ENCODE peak calls at places on chromosome 21, in seven cellular contexts. X is mesothelial cell of epicardium; T is T47D; P is HCT116; Z is GM20000; C is C1 segment of cervical spinal cord; V is activated CD4-positive, CD25-positive, alpha-beta regulatory T cell treated with anti-CD3 and anti-CD28 coated beads, Interleukin-2, amount 50 U/mL, for 72 hours. G is an unnamed sample.

GRCh38 chr21:28253378-28253777 is 739.3 kb downstream of the LTN1 start:
- DNase-seq in X (no peak), T (no peak), P (no peak), Z (no peak), C (no peak), V (no peak), G (no peak)

GRCh38 chr21:44695176-44695575 is 1.8 kb upstream of the KRTAP10-12 start:
- DNase-seq in X (peak), T (no peak), P (no peak), Z (no peak), C (no peak), V (no peak), G (no peak)

GRCh38 chr21:21851657-21852056 is 853.4 kb downstream of the NCAM2 start:
- DNase-seq in X (no peak), T (no peak), P (no peak), Z (no peak), C (no peak), V (no peak), G (no peak)

GRCh38 chr21:29403291-29403690 is 104.6 kb downstream of the BACH1 start:
- DNase-seq in X (no peak), T (no peak), P (no peak), Z (no peak), C (no peak), V (no peak), G (no peak)

GRCh38 chr21:27225142-27225541 is 258.3 kb upstream of the ADAMTS5 start:
- DNase-seq in X (no peak), T (no peak), P (no peak), Z (no peak), C (no peak), V (no peak), G (no peak)

GRCh38 chr21:42583992-42584641 is 69.3 kb upstream of the PDE9A start:
- DNase-seq in X (no peak), T (no peak), P (no peak), Z (no peak), C (no peak), V (no peak), G (no peak)

GRCh38 chr21:28742527-28742926 is 250.2 kb downstream of the LTN1 start:
- DNase-seq in X (no peak), T (no peak), P (no peak), Z (no peak), C (no peak), V (no peak), G (no peak)

GRCh38 chr21:25934771-25935224 is 200.0 kb downstream of the GABPA start:
- DNase-seq in X (no peak), T (peak), P (no peak), Z (peak), C (no peak), V (no peak), G (no peak)

GRCh38 chr21:37986751-37987399 is 70.6 kb upstream of the KCNJ6 start:
- DNase-seq in X (no peak), T (no peak), P (no peak), Z (no peak), C (no peak), V (no peak), G (no peak)

GRCh38 chr21:39730418-39731107 is 14.4 kb upstream of the IGSF5 start:
- DNase-seq in X (no peak), T (no peak), P (no peak), Z (no peak), C (no peak), V (no peak), G (no peak)

GRCh38 chr21:44392916-44393315 is 39.5 kb downstream of the TRPM2 start:
- DNase-seq in X (no peak), T (no peak), P (no peak), Z (peak), C (no peak), V (no peak), G (no peak)

GRCh38 chr21:29613021-29613420 is 314.3 kb downstream of the BACH1 start:
- DNase-seq in X (no peak), T (no peak), P (no peak), Z (no peak), C (no peak), V (no peak), G (no peak)

GRCh38 chr21:25298512-25299491 is 308.5 kb downstream of the MRPL39 start:
- DNase-seq in X (no peak), T (no peak), P (no peak), Z (peak), C (no peak), V (no peak), G (no peak)

GRCh38 chr21:25639167-25639921 is at the start of gene JAM2:
- DNase-seq in X (peak), T (peak), P (no peak), Z (peak), C (peak), V (peak), G (peak)

G was measured in neural crest cell.